ENCODE peak calls at places on chromosomes 4 and X, in five cellular contexts. One of them, this sample, is unnamed.

GRCh38 chr4:39976945-39977488 is 694 bp downstream of the PDS5A start:
- DNase-seq in H9: peak
- DNase-seq in H1: no peak
- DNase-seq in neuronal stem cell: peak
- DNase-seq in trophoblast cell: no peak
- DNase-seq in this sample: peak

GRCh38 chr4:183017962-183018361 is 81.1 kb upstream of the WWC2 start:
- DNase-seq in H9: no peak
- DNase-seq in H1: no peak
- DNase-seq in neuronal stem cell: no peak
- DNase-seq in trophoblast cell: no peak
- DNase-seq in this sample: no peak

GRCh38 chrX:48022740-48023139 is 16.0 kb downstream of the SPACA5 start:
- DNase-seq in H9: no peak
- DNase-seq in H1: no peak
- DNase-seq in neuronal stem cell: no peak
- DNase-seq in trophoblast cell: peak
- DNase-seq in this sample: no peak

GRCh38 chrX:19443886-19444530 is 71.3 kb downstream of the MAP3K15 start:
- DNase-seq in H9: no peak
- DNase-seq in H1: no peak
- DNase-seq in neuronal stem cell: no peak
- DNase-seq in trophoblast cell: peak
- DNase-seq in this sample: peak

GRCh38 chr4:11232004-11232403 is 196.7 kb downstream of the HS3ST1 start:
- DNase-seq in H9: no peak
- DNase-seq in H1: no peak
- DNase-seq in neuronal stem cell: no peak
- DNase-seq in trophoblast cell: no peak
- DNase-seq in this sample: no peak

GRCh38 chr4:152660526-152660925 is 19.3 kb downstream of the TMEM154 start:
- DNase-seq in H9: no peak
- DNase-seq in H1: no peak
- DNase-seq in neuronal stem cell: no peak
- DNase-seq in trophoblast cell: no peak
- DNase-seq in this sample: no peak

GRCh38 chrX:134782796-134783195 is 124.5 kb upstream of the PLAC1 start:
- DNase-seq in H9: no peak
- DNase-seq in H1: no peak
- DNase-seq in neuronal stem cell: no peak
- DNase-seq in trophoblast cell: peak
- DNase-seq in this sample: no peak

GRCh38 chr4:52853351-52853750 is 8.8 kb upstream of the RASL11B start:
- DNase-seq in H9: no peak
- DNase-seq in H1: no peak
- DNase-seq in neuronal stem cell: no peak
- DNase-seq in trophoblast cell: peak
- DNase-seq in this sample: no peak

GRCh38 chrX:45621356-45622041 is 420.8 kb upstream of the DIPK2B start:
- DNase-seq in H9: no peak
- DNase-seq in H1: no peak
- DNase-seq in neuronal stem cell: no peak
- DNase-seq in trophoblast cell: peak
- DNase-seq in this sample: no peak

GRCh38 chr4:99462875-99463464 is 27.8 kb upstream of the ADH7 start:
- DNase-seq in H9: peak
- DNase-seq in H1: no peak
- DNase-seq in neuronal stem cell: peak
- DNase-seq in trophoblast cell: peak
- DNase-seq in this sample: peak

GRCh38 chr4:147596377-147596776 is 20.8 kb upstream of the TMEM184C start:
- DNase-seq in H9: no peak
- DNase-seq in H1: no peak
- DNase-seq in neuronal stem cell: no peak
- DNase-seq in trophoblast cell: no peak
- DNase-seq in this sample: no peak

GRCh38 chrX:30153881-30154260 is 61.5 kb upstream of the MAGEB2 start:
- DNase-seq in H9: no peak
- DNase-seq in H1: no peak
- DNase-seq in neuronal stem cell: no peak
- DNase-seq in trophoblast cell: peak
- DNase-seq in this sample: no peak

GRCh38 chrX:17737707-17738001 is 361 bp downstream of the SCML1 start:
- DNase-seq in H9: no peak
- DNase-seq in H1: no peak
- DNase-seq in neuronal stem cell: peak
- DNase-seq in trophoblast cell: no peak
- DNase-seq in this sample: no peak
- H3K23ac ChIP-seq in H9: no peak
- H3K23ac ChIP-seq in H1: no peak
- H3K23ac ChIP-seq in neuronal stem cell: no peak
- H3K23ac ChIP-seq in trophoblast cell: no peak
- H3K23ac ChIP-seq in this sample: no peak

DNA sequence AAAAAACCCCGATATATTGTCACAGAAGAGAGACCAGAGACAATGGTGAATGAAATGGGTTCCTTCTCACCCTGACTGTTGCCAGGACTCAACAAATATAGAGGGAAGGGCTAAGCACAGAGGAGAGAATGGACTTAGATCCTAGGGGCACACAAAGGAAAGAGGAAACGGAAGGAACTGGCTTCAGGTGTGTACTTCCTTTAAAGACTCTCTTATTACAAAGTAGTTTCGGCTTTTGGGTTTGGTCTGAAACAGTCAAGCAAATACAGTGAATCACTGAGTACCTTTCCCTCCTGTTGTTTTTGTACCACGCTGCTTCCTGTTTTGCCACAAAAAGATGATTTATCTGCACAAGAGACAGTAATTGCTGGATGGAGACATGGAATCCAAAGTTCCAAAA is 46.1 kb upstream of the S100G start:
- DNase-seq in H9: no peak
- DNase-seq in H1: no peak
- DNase-seq in neuronal stem cell: no peak
- DNase-seq in trophoblast cell: no peak
- DNase-seq in this sample: no peak
- H3K4ac ChIP-seq in H9: no peak
- H3K4ac ChIP-seq in H1: no peak
- H3K4ac ChIP-seq in neuronal stem cell: no peak
- H3K4ac ChIP-seq in trophoblast cell: no peak
- H3K4ac ChIP-seq in this sample: no peak

DNA sequence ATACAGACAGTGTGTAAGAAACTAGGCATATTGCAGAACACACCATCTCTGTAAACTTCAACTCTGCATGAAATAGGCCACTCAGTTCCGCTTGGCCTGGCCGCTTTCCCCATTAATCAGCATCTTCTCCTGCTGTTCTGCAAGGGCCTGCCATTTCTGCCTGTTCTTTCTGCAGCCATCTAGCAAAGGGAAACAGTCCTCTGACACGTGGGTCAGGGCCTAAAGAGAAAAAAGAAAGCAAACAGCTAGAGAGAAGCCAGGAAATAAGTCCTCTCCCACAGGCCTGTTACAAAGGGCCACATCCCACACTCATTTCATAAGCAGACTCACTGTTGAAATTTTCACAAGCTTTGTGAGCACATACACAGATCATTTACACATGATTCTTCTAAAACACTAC is 130.1 kb downstream of the PDE5A start:
- DNase-seq in H9: no peak
- DNase-seq in H1: no peak
- DNase-seq in neuronal stem cell: no peak
- DNase-seq in trophoblast cell: no peak
- DNase-seq in this sample: peak
- H3K23ac ChIP-seq in H9: no peak
- H3K23ac ChIP-seq in H1: no peak
- H3K23ac ChIP-seq in neuronal stem cell: no peak
- H3K23ac ChIP-seq in trophoblast cell: no peak
- H3K23ac ChIP-seq in this sample: no peak

GRCh38 chr4:128517739-128518510 is 230.3 kb upstream of the PGRMC2 start:
- DNase-seq in H9: no peak
- DNase-seq in H1: no peak
- DNase-seq in neuronal stem cell: peak
- DNase-seq in trophoblast cell: peak
- DNase-seq in this sample: peak

GRCh38 chr4:128513664-128514484 is 226.3 kb upstream of the PGRMC2 start:
- DNase-seq in H9: no peak
- DNase-seq in H1: no peak
- DNase-seq in neuronal stem cell: no peak
- DNase-seq in trophoblast cell: no peak
- DNase-seq in this sample: no peak

GRCh38 chr4:128519163-128519810 is 231.7 kb upstream of the PGRMC2 start:
- DNase-seq in H9: no peak
- DNase-seq in H1: no peak
- DNase-seq in neuronal stem cell: no peak
- DNase-seq in trophoblast cell: no peak
- DNase-seq in this sample: no peak

GRCh38 chr4:128517096-128517738 is 229.6 kb upstream of the PGRMC2 start:
- DNase-seq in H9: no peak
- DNase-seq in H1: no peak
- DNase-seq in neuronal stem cell: no peak
- DNase-seq in trophoblast cell: no peak
- DNase-seq in this sample: no peak

GRCh38 chr4:128516568-128516967 is 229.0 kb upstream of the PGRMC2 start:
- DNase-seq in H9: no peak
- DNase-seq in H1: no peak
- DNase-seq in neuronal stem cell: no peak
- DNase-seq in trophoblast cell: no peak
- DNase-seq in this sample: no peak
- H3K4ac ChIP-seq in H9: no peak
- H3K4ac ChIP-seq in H1: no peak
- H3K4ac ChIP-seq in neuronal stem cell: no peak
- H3K4ac ChIP-seq in trophoblast cell: no peak
- H3K4ac ChIP-seq in this sample: no peak

GRCh38 chrX:11535156-11535919 is 130.4 kb downstream of the ARHGAP6 start:
- DNase-seq in H9: no peak
- DNase-seq in H1: no peak
- DNase-seq in neuronal stem cell: no peak
- DNase-seq in trophoblast cell: peak
- DNase-seq in this sample: no peak
- H3K23ac ChIP-seq in H9: no peak
- H3K23ac ChIP-seq in H1: no peak
- H3K23ac ChIP-seq in neuronal stem cell: no peak
- H3K23ac ChIP-seq in trophoblast cell: no peak
- H3K23ac ChIP-seq in this sample: no peak

GRCh38 chr4:94889961-94890360 is 132.2 kb downstream of the BMPR1B start:
- DNase-seq in H9: no peak
- DNase-seq in H1: no peak
- DNase-seq in neuronal stem cell: no peak
- DNase-seq in trophoblast cell: no peak
- DNase-seq in this sample: peak
- H3K4ac ChIP-seq in H9: no peak
- H3K4ac ChIP-seq in H1: no peak
- H3K4ac ChIP-seq in neuronal stem cell: no peak
- H3K4ac ChIP-seq in trophoblast cell: no peak
- H3K4ac ChIP-seq in this sample: no peak

DNA sequence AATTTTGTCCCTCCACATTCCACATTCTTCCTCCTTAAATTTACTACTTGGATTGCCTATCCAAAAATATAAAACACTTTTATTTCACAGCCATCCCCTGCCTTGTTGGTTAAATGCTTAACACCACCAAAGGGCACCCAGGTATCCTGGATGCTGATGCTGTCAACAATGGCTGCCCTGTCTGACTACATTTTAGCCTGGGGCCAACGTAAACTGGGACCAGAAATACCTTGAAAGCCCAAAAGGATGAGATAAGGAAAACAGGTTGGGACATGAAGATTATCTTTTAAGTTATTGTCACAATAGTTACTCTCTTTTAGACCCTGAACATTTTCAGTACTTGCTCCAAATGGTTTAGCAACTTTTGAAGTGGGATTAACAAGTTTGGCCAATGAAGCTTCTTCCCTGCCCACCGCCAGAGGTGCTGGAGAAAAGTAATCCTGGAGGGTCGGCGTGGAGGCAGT is 775 bp upstream of the YIPF6 start:
- DNase-seq in H9: no peak
- DNase-seq in H1: no peak
- DNase-seq in neuronal stem cell: no peak
- DNase-seq in trophoblast cell: peak
- DNase-seq in this sample: peak
- H3K23ac ChIP-seq in H9: no peak
- H3K23ac ChIP-seq in H1: no peak
- H3K23ac ChIP-seq in neuronal stem cell: peak
- H3K23ac ChIP-seq in trophoblast cell: no peak
- H3K23ac ChIP-seq in this sample: no peak

GRCh38 chrX:2677764-2678163 is 13.3 kb upstream of the CD99 start:
- DNase-seq in H9: peak
- DNase-seq in H1: no peak
- DNase-seq in neuronal stem cell: no peak
- DNase-seq in trophoblast cell: peak
- DNase-seq in this sample: peak
- H3K4ac ChIP-seq in H9: no peak
- H3K4ac ChIP-seq in H1: no peak
- H3K4ac ChIP-seq in neuronal stem cell: no peak
- H3K4ac ChIP-seq in trophoblast cell: no peak
- H3K4ac ChIP-seq in this sample: no peak